ENCODE peak calls at places on chromosomes 1 and 21, in four cellular contexts. S is H7, G is mammary epithelial cell, I is transverse colon. Y is an unnamed sample.

GRCh38 chr1:47555307-47555706 is 117.5 kb downstream of the FOXD2 start:
- DNase-seq in S (no peak), G (peak; percentile 27), I (peak; percentile 66), Y (peak; percentile 95)

GRCh38 chr1:21638531-21639341 is 30.4 kb downstream of the RAP1GAP start:
- DNase-seq in S (no peak), G (peak; percentile 86), I (no peak), Y (peak; percentile 65)

GRCh38 chr1:3650248-3651010 is 526 bp upstream of the WRAP73 start:
- DNase-seq in S (peak; percentile 86), G (no peak), I (no peak), Y (no peak)

GRCh38 chr21:42568834-42569731 is 55.4 kb downstream of the SLC37A1 start:
- DNase-seq in S (no peak), G (no peak), I (peak; percentile 6), Y (no peak)

GRCh38 chr21:45336535-45336810 is 48.8 kb upstream of the POFUT2 start:
- DNase-seq in S (no peak), G (no peak), I (no peak), Y (no peak)

GRCh38 chr21:45356653-45357435 is 48.1 kb upstream of the COL18A1 start:
- DNase-seq in S (no peak), G (no peak), I (no peak), Y (peak; percentile 54)

GRCh38 chr1:75341537-75341936 is 207.3 kb downstream of the LHX8 start:
- DNase-seq in S (no peak), G (no peak), I (no peak), Y (no peak)

GRCh38 chr1:27940297-27940696 is 5.5 kb downstream of the SMPDL3B start:
- DNase-seq in S (peak; percentile 85), G (no peak), I (peak; percentile 60), Y (peak; percentile 37)

GRCh38 chr1:215257280-215257679 is 174.7 kb downstream of the KCNK2 start:
- DNase-seq in S (no peak), G (no peak), I (no peak), Y (no peak)

GRCh38 chr1:24828887-24829192 is 83.6 kb downstream of the CLIC4 start:
- DNase-seq in S (no peak), G (no peak), I (no peak), Y (no peak)

GRCh38 chr1:84851839-84852238 is 41.2 kb downstream of the LPAR3 start:
- DNase-seq in S (no peak), G (peak; percentile 88), I (no peak), Y (no peak)

GRCh38 chr1:165467706-165468105 is 22.8 kb upstream of the RXRG start:
- DNase-seq in S (no peak), G (no peak), I (no peak), Y (no peak)

GRCh38 chr21:44089001-44089911 is 17.9 kb upstream of the PWP2 start:
- DNase-seq in S (no peak), G (no peak), I (peak; percentile 81), Y (peak; percentile 91)

GRCh38 chr1:200029624-200030074 is 2.1 kb downstream of the NR5A2 start:
- DNase-seq in S (peak; percentile 47), G (no peak), I (no peak), Y (peak; percentile 39)

GRCh38 chr1:165907256-165907857 is 79.9 kb downstream of the UCK2 start:
- DNase-seq in S (no peak), G (no peak), I (no peak), Y (peak; percentile 58)

GRCh38 chr1:223248001-223248786 is 105.1 kb upstream of the TLR5 start:
- DNase-seq in S (no peak), G (no peak), I (no peak), Y (peak; percentile 33)

GRCh38 chr1:173405758-173406344 is 71.3 kb upstream of the PRDX6 start:
- DNase-seq in S (no peak), G (peak; percentile 86), I (no peak), Y (no peak)

GRCh38 chr1:85628791-85629531 is 48.4 kb downstream of the CCN1 start:
- DNase-seq in S (peak; percentile 56), G (peak; percentile 49), I (peak; percentile 40), Y (no peak)

GRCh38 chr1:42456754-42457089 is 379 bp downstream of the PPCS start:
- DNase-seq in S (peak; percentile 76), G (peak; percentile 59), I (peak; percentile 71), Y (peak; percentile 76)

GRCh38 chr1:112237983-112238515 is 158.0 kb upstream of the CTTNBP2NL start:
- DNase-seq in S (peak; percentile 34), G (no peak), I (peak; percentile 29), Y (peak; percentile 6)

GRCh38 chr1:115123116-115123515 is 33.8 kb upstream of the TSPAN2 start:
- DNase-seq in S (no peak), G (no peak), I (no peak), Y (no peak)

DNA sequence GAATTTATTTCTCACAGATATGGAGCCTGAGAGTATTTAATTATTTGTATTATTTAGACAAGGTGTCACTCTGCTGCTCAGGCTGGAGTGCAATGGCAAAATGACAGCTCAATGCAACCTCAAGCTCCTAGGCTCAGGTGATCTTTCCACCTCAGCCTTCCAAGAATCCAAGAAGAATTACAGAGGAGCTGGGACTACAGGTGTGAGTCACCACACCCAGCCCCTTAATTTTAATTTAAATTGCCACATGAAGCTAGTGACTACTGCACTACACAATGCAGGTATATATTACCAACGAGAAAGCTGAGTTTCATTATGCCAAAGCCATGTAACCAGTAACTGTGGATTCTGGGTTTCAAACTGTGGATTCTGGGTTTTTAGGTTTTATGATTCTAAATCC is 2.1 kb downstream of the KHDC4 start:
- DNase-seq in S (no peak), G (peak; percentile 80), I (no peak), Y (peak; percentile 41)
- H3K36me3 ChIP-seq in S (peaks cover 35% of the 10 kb centered on the region), G (peaks cover 18% of the 10 kb centered on the region), I (peaks cover 34% of the 10 kb centered on the region), Y (peaks cover 6% of the 10 kb centered on the region)

GRCh38 chr1:2103266-2103900 is 53.2 kb downstream of the PRKCZ start:
- DNase-seq in S (no peak), G (no peak), I (no peak), Y (no peak)

GRCh38 chr1:2106681-2107405 is 56.6 kb downstream of the PRKCZ start:
- DNase-seq in S (no peak), G (no peak), I (no peak), Y (no peak)

GRCh38 chr1:2103901-2104590 is 53.8 kb downstream of the PRKCZ start:
- DNase-seq in S (no peak), G (no peak), I (no peak), Y (no peak)

GRCh38 chr1:2105781-2106524 is 55.7 kb downstream of the PRKCZ start:
- DNase-seq in S (no peak), G (no peak), I (no peak), Y (no peak)

GRCh38 chr1:2104621-2105427 is 54.6 kb downstream of the PRKCZ start:
- DNase-seq in S (peak; percentile 93), G (no peak), I (no peak), Y (peak; percentile 91)
- H3K36me3 ChIP-seq in S (peaks cover 5% of the 10 kb centered on the region), G (no peaks in the 10 kb centered on the region), I (no peaks in the 10 kb centered on the region), Y (peaks cover 5% of the 10 kb centered on the region)

GRCh38 chr21:33539612-33540011 is 2.3 kb downstream of the GART start:
- DNase-seq in S (no peak), G (no peak), I (no peak), Y (no peak)
- H3K36me3 ChIP-seq in S (peaks cover 22% of the 10 kb centered on the region), G (peaks cover 39% of the 10 kb centered on the region), I (peaks cover 11% of the 10 kb centered on the region), Y (peaks cover 1% of the 10 kb centered on the region)

GRCh38 chr1:183914891-183915290 is 110.0 kb downstream of the RGL1 start:
- DNase-seq in S (no peak), G (no peak), I (no peak), Y (no peak)
- H3K36me3 ChIP-seq in S (no peaks in the 10 kb centered on the region), G (no peaks in the 10 kb centered on the region), I (peaks cover 11% of the 10 kb centered on the region), Y (peaks cover 6% of the 10 kb centered on the region)